ENCODE peak calls at places on chromosomes 6 and 20, in seven cellular contexts. O is BJ, B is AG10803, W is lower lobe of right lung, Q is A549, T is BE2C, E is cardiac fibroblast. D is an unnamed sample.

GRCh38 chr6:125257351-125257750 is 44.4 kb downstream of the HDDC2 start:
- DNase-seq in O (no peak), B (no peak), W (no peak), Q (no peak), T (no peak), E (no peak), D (no peak)

GRCh38 chr20:35291654-35292503 is at the start of gene FAM83C:
- DNase-seq in O (no peak), B (no peak), W (no peak), Q (no peak), T (no peak), E (no peak), D (no peak)

GRCh38 chr6:29591677-29592076 is 6.8 kb downstream of the OR2H2 start:
- DNase-seq in O (no peak), B (no peak), W (no peak), Q (no peak), T (no peak), E (no peak), D (no peak)

GRCh38 chr6:135180458-135181332 is at the start of gene MYB:
- DNase-seq in O (no peak), B (peak), W (peak), Q (peak), T (peak), E (peak), D (peak)

GRCh38 chr6:44470106-44470446 is 82.6 kb downstream of the CDC5L start:
- DNase-seq in O (no peak), B (no peak), W (no peak), Q (no peak), T (no peak), E (no peak), D (no peak)

GRCh38 chr20:14553774-14554524 is 216.5 kb upstream of the FLRT3 start:
- DNase-seq in O (no peak), B (peak), W (no peak), Q (no peak), T (no peak), E (peak), D (peak)

GRCh38 chr6:2623348-2623747 is 127.4 kb downstream of the MYLK4 start:
- DNase-seq in O (no peak), B (no peak), W (no peak), Q (no peak), T (no peak), E (peak), D (no peak)

GRCh38 chr6:12590901-12591300 is 125.7 kb upstream of the PHACTR1 start:
- DNase-seq in O (no peak), B (peak), W (no peak), Q (no peak), T (no peak), E (peak), D (no peak)

GRCh38 chr20:2390971-2391675 is 10.4 kb downstream of the TGM6 start:
- DNase-seq in O (no peak), B (no peak), W (no peak), Q (no peak), T (no peak), E (no peak), D (no peak)

GRCh38 chr6:33875696-33876095 is 71.9 kb upstream of the MLN start:
- DNase-seq in O (no peak), B (no peak), W (no peak), Q (no peak), T (peak), E (no peak), D (no peak)

GRCh38 chr6:115091461-115091860 is 748.6 kb upstream of the HS3ST5 start:
- DNase-seq in O (no peak), B (no peak), W (no peak), Q (no peak), T (no peak), E (no peak), D (peak)

GRCh38 chr6:75492769-75493168 is 831 bp downstream of the FILIP1 start:
- DNase-seq in O (no peak), B (no peak), W (no peak), Q (no peak), T (no peak), E (no peak), D (no peak)

GRCh38 chr6:69622230-69622629 is 174.6 kb downstream of the LMBRD1 start:
- DNase-seq in O (no peak), B (no peak), W (no peak), Q (no peak), T (peak), E (no peak), D (no peak)

GRCh38 chr6:45880139-45880538 is 135.5 kb downstream of the CLIC5 start:
- DNase-seq in O (no peak), B (peak), W (no peak), Q (no peak), T (no peak), E (peak), D (peak)

GRCh38 chr6:166245148-166245547 is 63.0 kb downstream of the PRR18 start:
- DNase-seq in O (no peak), B (no peak), W (no peak), Q (no peak), T (no peak), E (no peak), D (no peak)

GRCh38 chr6:166242888-166243287 is 65.3 kb downstream of the PRR18 start:
- DNase-seq in O (no peak), B (no peak), W (no peak), Q (no peak), T (no peak), E (no peak), D (no peak)

GRCh38 chr6:166240889-166241288 is 67.3 kb downstream of the PRR18 start:
- DNase-seq in O (no peak), B (no peak), W (no peak), Q (no peak), T (no peak), E (no peak), D (no peak)

GRCh38 chr6:166244353-166245045 is 63.7 kb downstream of the PRR18 start:
- DNase-seq in O (no peak), B (no peak), W (no peak), Q (no peak), T (no peak), E (no peak), D (no peak)

GRCh38 chr6:166241974-166242373 is 66.2 kb downstream of the PRR18 start:
- DNase-seq in O (no peak), B (no peak), W (no peak), Q (no peak), T (no peak), E (no peak), D (no peak)
- TF ChIP-seq CTCF in O (no peak), B (no peak), W (no peak), Q (no peak), T (peak), E (no peak), D (no peak)

DNA sequence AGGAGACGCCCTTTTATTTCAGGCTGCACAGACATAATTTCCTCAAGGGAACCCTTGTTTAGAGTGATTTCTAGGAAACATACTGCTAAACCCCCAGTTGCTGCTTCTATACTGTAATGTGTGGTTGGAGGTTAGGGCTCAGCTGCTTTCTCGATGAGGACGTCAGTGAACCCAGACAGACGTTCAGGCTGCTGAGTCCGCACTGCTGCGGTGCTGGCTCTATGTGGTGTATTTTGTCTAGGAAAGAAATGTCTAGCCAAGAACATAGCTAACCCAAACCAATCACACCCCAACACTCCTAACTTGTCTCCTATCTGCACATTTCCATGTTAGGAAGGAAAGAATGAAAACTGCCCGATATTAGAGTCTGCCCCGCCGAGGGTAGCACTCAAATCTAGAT is 65.9 kb upstream of the THBS2 start:
- DNase-seq in O (no peak), B (peak), W (no peak), Q (no peak), T (no peak), E (no peak), D (no peak)
- H3K4me3 ChIP-seq in O (no peak), B (no peak), W (no peak), Q (no peak), T (no peak), E (no peak), D (no peak)

GRCh38 chr6:108247965-108248536 is 12.8 kb downstream of the SNX3 start:
- DNase-seq in O (no peak), B (no peak), W (no peak), Q (no peak), T (peak), E (no peak), D (no peak)

GRCh38 chr6:108254436-108255410 is 6.1 kb downstream of the SNX3 start:
- DNase-seq in O (no peak), B (no peak), W (no peak), Q (no peak), T (peak), E (no peak), D (no peak)

GRCh38 chr6:108252055-108252454 is 8.8 kb downstream of the SNX3 start:
- DNase-seq in O (no peak), B (no peak), W (no peak), Q (no peak), T (no peak), E (no peak), D (no peak)

GRCh38 chr6:108251252-108251651 is 9.6 kb downstream of the SNX3 start:
- DNase-seq in O (no peak), B (no peak), W (no peak), Q (no peak), T (no peak), E (no peak), D (no peak)

GRCh38 chr6:108250240-108250866 is 10.5 kb downstream of the SNX3 start:
- DNase-seq in O (no peak), B (no peak), W (no peak), Q (no peak), T (no peak), E (peak), D (peak)
- TF ChIP-seq CTCF in O (peak), B (peak), W (no peak), Q (peak), T (peak), E (peak), D (peak)

GRCh38 chr6:84768442-84769174 is 4.2 kb upstream of the TBX18 start:
- DNase-seq in O (no peak), B (no peak), W (no peak), Q (peak), T (no peak), E (peak), D (peak)
- H3K4me3 ChIP-seq in O (peak), B (no peak), W (no peak), Q (peak), T (no peak), E (peak), D (peak)

DNA sequence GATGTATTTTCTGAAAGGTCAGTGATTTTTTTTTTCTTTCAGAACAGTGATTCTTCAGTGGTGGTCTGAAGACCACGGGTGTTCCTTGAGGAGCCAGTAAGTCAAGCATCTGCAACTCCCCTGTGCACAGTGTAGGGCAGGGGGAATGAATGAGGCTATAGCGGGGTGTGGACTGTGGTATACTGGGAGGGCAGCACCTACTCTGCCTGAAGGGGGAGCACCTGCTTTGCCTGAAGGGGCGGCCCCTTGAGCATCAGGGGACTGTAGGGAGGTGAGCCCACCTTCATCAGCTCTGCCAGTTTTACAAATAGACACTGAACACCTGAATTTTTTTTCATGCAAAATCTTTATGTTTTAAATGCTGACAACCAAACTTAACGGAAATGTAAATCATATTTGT is 77.5 kb upstream of the RIPOR2 start:
- DNase-seq in O (no peak), B (no peak), W (no peak), Q (no peak), T (no peak), E (no peak), D (no peak)
- TF ChIP-seq CTCF in O (peak), B (peak), W (no peak), Q (no peak), T (peak), E (peak), D (no peak)

GRCh38 chr6:53464483-53464882 is 80.4 kb downstream of the GCLC start:
- DNase-seq in O (no peak), B (no peak), W (no peak), Q (no peak), T (no peak), E (no peak), D (no peak)

GRCh38 chr6:53469163-53469562 is 75.7 kb downstream of the GCLC start:
- DNase-seq in O (no peak), B (no peak), W (no peak), Q (no peak), T (no peak), E (no peak), D (no peak)

GRCh38 chr6:53464942-53465460 is 79.9 kb downstream of the GCLC start:
- DNase-seq in O (no peak), B (no peak), W (peak), Q (no peak), T (no peak), E (peak), D (peak)

GRCh38 chr6:53466257-53466656 is 78.6 kb downstream of the GCLC start:
- DNase-seq in O (no peak), B (no peak), W (no peak), Q (no peak), T (no peak), E (peak), D (peak)

GRCh38 chr6:53465732-53466131 is 79.2 kb downstream of the GCLC start:
- DNase-seq in O (no peak), B (no peak), W (no peak), Q (no peak), T (no peak), E (peak), D (peak)
- H3K4me3 ChIP-seq in O (no peak), B (no peak), W (no peak), Q (no peak), T (no peak), E (no peak), D (no peak)

GRCh38 chr6:26568601-26569432 is 27.9 kb upstream of the ABT1 start:
- DNase-seq in O (peak), B (peak), W (peak), Q (no peak), T (peak), E (peak), D (peak)
- TF ChIP-seq CTCF in O (peak), B (peak), W (peak), Q (peak), T (peak), E (peak), D (peak)

D was measured in foreskin fibroblast.